ENCODE peak calls at places on chromosomes 4 and X, in four cellular contexts. L is right cardiac atrium, R is dorsolateral prefrontal cortex, N is cardiac muscle cell. D is an unnamed sample.

GRCh38 chrX:17183566-17183965 is 191.4 kb upstream of the NHS start:
- DNase-seq in L (no peak), R (no peak), N (no peak), D (no peak)

GRCh38 chrX:87525771-87526229 is 8.2 kb downstream of the KLHL4 start:
- DNase-seq in L (no peak), R (no peak), N (no peak), D (no peak)

GRCh38 chr4:101730291-101731117 is 60.0 kb upstream of the BANK1 start:
- DNase-seq in L (peak; percentile 72), R (peak; percentile 58), N (peak; percentile 73), D (peak; percentile 31)

GRCh38 chrX:48864210-48864609 is 28.8 kb upstream of the PCSK1N start:
- DNase-seq in L (no peak), R (no peak), N (no peak), D (no peak)

GRCh38 chr4:68129793-68130192 is at the start of gene TMPRSS11F:
- DNase-seq in L (no peak), R (no peak), N (no peak), D (no peak)

GRCh38 chr4:112109455-112110425 is 35.5 kb upstream of the FAM241A start:
- DNase-seq in L (no peak), R (no peak), N (no peak), D (no peak)

GRCh38 chr4:144872508-144873293 is 225.3 kb downstream of the ANAPC10 start:
- DNase-seq in L (peak; percentile 45), R (no peak), N (no peak), D (no peak)

GRCh38 chr4:173745765-173746164 is 215.7 kb upstream of the HAND2 start:
- DNase-seq in L (no peak), R (no peak), N (no peak), D (no peak)

GRCh38 chrX:39638526-39638925 is 459.2 kb downstream of the BCOR start:
- DNase-seq in L (no peak), R (no peak), N (no peak), D (no peak)

GRCh38 chr4:147371661-147372060 is 109.2 kb upstream of the EDNRA start:
- DNase-seq in L (no peak), R (no peak), N (no peak), D (no peak)

GRCh38 chr4:54067163-54067562 is 2.8 kb upstream of the CHIC2 start:
- DNase-seq in L (peak; percentile 62), R (no peak), N (no peak), D (no peak)

GRCh38 chrX:39677987-39678840 is 419.5 kb downstream of the BCOR start:
- DNase-seq in L (peak; percentile 65), R (peak; percentile 83), N (no peak), D (peak; percentile 19)

GRCh38 chr4:80360102-80360501 is 24.6 kb downstream of the CFAP299 start:
- DNase-seq in L (no peak), R (no peak), N (no peak), D (no peak)

GRCh38 chr4:116386856-116387255 is 698.5 kb downstream of the TRAM1L1 start:
- DNase-seq in L (no peak), R (no peak), N (no peak), D (no peak)

GRCh38 chr4:88737304-88738015 is 39.8 kb upstream of the NAP1L5 start:
- DNase-seq in L (no peak), R (no peak), N (no peak), D (no peak)

GRCh38 chr4:99462875-99463464 is 27.8 kb upstream of the ADH7 start:
- DNase-seq in L (peak; percentile 30), R (peak; percentile 64), N (peak; percentile 76), D (peak; percentile 21)

GRCh38 chr4:59044316-59044715 is 1934.1 kb upstream of the IGFBP7 start:
- DNase-seq in L (no peak), R (peak; percentile 16), N (peak; percentile 7), D (no peak)

GRCh38 chr4:135718019-135718418 is 1516.4 kb upstream of the PABPC4L start:
- DNase-seq in L (no peak), R (no peak), N (no peak), D (no peak)

GRCh38 chr4:112766422-112766821 is 129.5 kb downstream of the LARP7 start:
- DNase-seq in L (no peak), R (peak; percentile 44), N (peak; percentile 13), D (no peak)

GRCh38 chr4:140567722-140568121 is 1.0 kb downstream of the UCP1 start:
- DNase-seq in L (no peak), R (no peak), N (peak; percentile 59), D (no peak)

GRCh38 chr4:123301942-123302341 is 94.7 kb upstream of the SPRY1 start:
- DNase-seq in L (no peak), R (no peak), N (no peak), D (no peak)

GRCh38 chr4:96162631-96163030 is 322.7 kb downstream of the PDHA2 start:
- DNase-seq in L (no peak), R (no peak), N (no peak), D (no peak)

GRCh38 chr4:142373610-142374009 is 472.5 kb downstream of the INPP4B start:
- DNase-seq in L (no peak), R (no peak), N (no peak), D (no peak)

GRCh38 chr4:172666711-172667368 is 501.8 kb upstream of the GALNT7 start:
- DNase-seq in L (no peak), R (no peak), N (peak; percentile 11), D (no peak)

GRCh38 chr4:52052475-52052780 is 1.3 kb downstream of the SPATA18 start:
- DNase-seq in L (no peak), R (peak; percentile 14), N (peak; percentile 8), D (no peak)

GRCh38 chr4:61202100-61202637 is 2.0 kb downstream of the ADGRL3 start:
- DNase-seq in L (peak; percentile 51), R (peak; percentile 23), N (peak; percentile 32), D (peak; percentile 42)

GRCh38 chrX:19303216-19303880 is 40.4 kb upstream of the PDHA1 start:
- DNase-seq in L (no peak), R (no peak), N (no peak), D (no peak)

GRCh38 chr4:154329268-154329858 is 162.2 kb downstream of the DCHS2 start:
- DNase-seq in L (peak; percentile 38), R (no peak), N (peak; percentile 49), D (no peak)

GRCh38 chr4:119131160-119131559 is 4.5 kb upstream of the MYOZ2 start:
- DNase-seq in L (no peak), R (no peak), N (no peak), D (no peak)
- H3K27ac ChIP-seq in L (peak overlapping the region; percentile 68), R (no peak overlapping the region), N (no peak overlapping the region), D (no peak overlapping the region)

GRCh38 chrX:71493111-71493613 is 39.7 kb upstream of the OGT start:
- DNase-seq in L (no peak), R (no peak), N (no peak), D (no peak)

GRCh38 chrX:71489540-71489939 is 43.4 kb upstream of the OGT start:
- DNase-seq in L (no peak), R (no peak), N (no peak), D (no peak)

GRCh38 chrX:71487814-71488213 is 45.1 kb upstream of the OGT start:
- DNase-seq in L (no peak), R (no peak), N (no peak), D (no peak)

GRCh38 chrX:71496476-71496875 is 36.4 kb upstream of the OGT start:
- DNase-seq in L (no peak), R (no peak), N (no peak), D (no peak)

DNA sequence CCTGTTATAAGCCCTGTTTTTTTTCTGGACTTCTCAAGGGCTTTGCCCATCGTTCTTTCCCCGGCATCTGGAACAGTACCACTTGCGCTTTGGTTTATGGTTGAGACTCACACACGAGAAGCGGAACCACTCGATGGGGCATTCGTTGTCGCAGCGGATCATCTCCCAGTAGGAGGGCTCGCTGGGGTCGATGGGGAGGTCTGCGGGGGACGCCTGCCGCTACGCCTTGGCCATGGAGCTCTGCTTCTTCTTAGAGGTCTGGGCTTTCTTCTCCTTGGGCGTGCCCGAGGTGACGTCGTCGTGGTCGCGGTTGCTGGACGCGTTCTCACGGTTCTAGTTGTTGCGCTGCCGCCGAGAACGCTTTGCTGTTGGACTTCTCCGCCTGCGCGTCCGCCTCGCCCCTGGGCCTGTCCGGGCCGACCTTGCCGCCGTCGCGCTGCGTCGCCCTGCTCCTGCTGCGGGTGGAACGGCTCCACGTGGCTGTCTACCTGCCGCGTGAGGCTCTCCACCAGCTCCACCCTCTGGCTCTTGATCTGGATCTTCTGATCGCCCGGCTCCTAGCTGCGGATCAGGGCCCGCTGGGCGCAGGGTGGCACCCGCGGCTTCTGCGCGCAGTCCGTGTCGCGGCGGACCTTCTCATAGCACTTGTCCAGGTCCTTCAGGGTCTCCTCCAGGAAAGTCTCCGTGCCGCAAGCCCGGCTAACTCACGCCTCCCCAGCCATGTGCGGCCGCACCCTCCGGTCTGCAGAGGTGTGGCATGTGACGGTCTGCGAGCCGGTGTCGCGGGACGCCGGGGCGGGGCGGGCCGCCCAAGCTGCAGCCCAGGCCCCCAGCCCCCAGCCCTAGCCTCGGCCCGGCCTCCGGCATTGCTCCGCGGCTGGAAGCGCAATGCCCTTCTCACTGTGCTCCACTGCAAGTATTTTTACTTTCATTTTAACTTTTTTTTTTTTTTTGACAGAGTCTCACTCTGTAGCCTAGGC is 40.5 kb upstream of the OGT start:
- DNase-seq in L (peak; percentile 83), R (no peak), N (peak; percentile 3), D (no peak)
- H3K27ac ChIP-seq in L (no peak overlapping the region), R (no peak overlapping the region), N (no peak overlapping the region), D (no peak overlapping the region)

GRCh38 chrX:154819771-154820341 is 14.6 kb upstream of the MPP1 start:
- DNase-seq in L (no peak), R (no peak), N (no peak), D (no peak)
- H3K27ac ChIP-seq in L (no peak overlapping the region), R (no peak overlapping the region), N (no peak overlapping the region), D (no peak overlapping the region)

GRCh38 chr4:3365326-3365725 is 72.5 kb downstream of the RGS12 start:
- DNase-seq in L (no peak), R (no peak), N (no peak), D (no peak)

GRCh38 chr4:3364199-3364598 is 71.4 kb downstream of the RGS12 start:
- DNase-seq in L (no peak), R (no peak), N (no peak), D (no peak)

GRCh38 chr4:3363411-3364141 is 70.8 kb downstream of the RGS12 start:
- DNase-seq in L (no peak), R (no peak), N (no peak), D (no peak)

GRCh38 chr4:3365871-3366842 is 73.3 kb downstream of the RGS12 start:
- DNase-seq in L (peak; percentile 49), R (no peak), N (no peak), D (no peak)

GRCh38 chr4:3364634-3365314 is 72.0 kb downstream of the RGS12 start:
- DNase-seq in L (no peak), R (no peak), N (no peak), D (no peak)
- H3K27ac ChIP-seq in L (no peak overlapping the region), R (peak overlapping the region; percentile 29), N (no peak overlapping the region), D (no peak overlapping the region)

DNA sequence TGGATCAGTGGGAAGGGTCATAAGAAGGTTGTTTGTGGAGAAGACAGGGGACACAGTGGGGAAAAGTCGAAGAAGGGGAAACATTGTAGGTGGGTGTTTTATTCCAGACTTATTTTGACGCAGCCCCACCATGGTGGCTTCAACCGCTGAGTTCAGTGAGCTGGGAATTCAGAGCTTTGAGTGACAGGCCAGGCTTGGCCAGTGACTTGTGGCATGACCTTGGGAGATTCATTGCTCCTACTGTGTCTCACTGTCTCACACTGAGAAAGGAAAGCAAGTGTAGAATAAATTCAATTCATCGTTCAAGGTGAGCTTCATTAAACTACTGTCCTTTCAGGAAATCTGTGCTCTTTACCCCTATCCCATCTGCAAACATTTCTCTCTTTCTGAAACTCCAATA is 47.4 kb upstream of the SOD3 start:
- DNase-seq in L (no peak), R (no peak), N (no peak), D (no peak)
- H3K27ac ChIP-seq in L (no peak overlapping the region), R (no peak overlapping the region), N (no peak overlapping the region), D (no peak overlapping the region)

D was measured in substantia nigra.